ENCODE peak calls at places on chromosomes 13 and 19, in four cellular contexts. One of them, this sample, is unnamed.

GRCh38 chr19:13165091-13165997 is 15.1 kb downstream of the IER2 start:
- DNase-seq in Right ventricle myocardium superior: no peak
- DNase-seq in tibial nerve: no peak
- DNase-seq in HFFc6: no peak
- DNase-seq in this sample: no peak

GRCh38 chr19:1787116-1787515 is 25.0 kb downstream of the ATP8B3 start:
- DNase-seq in Right ventricle myocardium superior: no peak
- DNase-seq in tibial nerve: no peak
- DNase-seq in HFFc6: no peak
- DNase-seq in this sample: no peak

GRCh38 chr13:42969558-42970172 is 22.4 kb downstream of the EPSTI1 start:
- DNase-seq in Right ventricle myocardium superior: peak; percentile 87
- DNase-seq in tibial nerve: peak; percentile 81
- DNase-seq in HFFc6: peak; percentile 68
- DNase-seq in this sample: peak; percentile 87

GRCh38 chr13:26624572-26624971 is 67.1 kb downstream of the WASF3 start:
- DNase-seq in Right ventricle myocardium superior: no peak
- DNase-seq in tibial nerve: no peak
- DNase-seq in HFFc6: no peak
- DNase-seq in this sample: no peak

GRCh38 chr13:52615817-52616216 is 26.4 kb upstream of the HNRNPA1L2 start:
- DNase-seq in Right ventricle myocardium superior: no peak
- DNase-seq in tibial nerve: no peak
- DNase-seq in HFFc6: no peak
- DNase-seq in this sample: no peak

GRCh38 chr19:40607311-40607871 is 6.2 kb downstream of the LTBP4 start:
- DNase-seq in Right ventricle myocardium superior: peak; percentile 59
- DNase-seq in tibial nerve: no peak
- DNase-seq in HFFc6: no peak
- DNase-seq in this sample: peak; percentile 58

GRCh38 chr19:18741566-18742121 is 49.5 kb downstream of the COMP start:
- DNase-seq in Right ventricle myocardium superior: peak; percentile 61
- DNase-seq in tibial nerve: no peak
- DNase-seq in HFFc6: no peak
- DNase-seq in this sample: no peak

GRCh38 chr13:110617326-110618072 is 2.2 kb downstream of the NAXD start:
- DNase-seq in Right ventricle myocardium superior: no peak
- DNase-seq in tibial nerve: peak; percentile 35
- DNase-seq in HFFc6: peak; percentile 24
- DNase-seq in this sample: no peak

GRCh38 chr19:45114116-45114515 is 21.1 kb downstream of the PPP1R37 start:
- DNase-seq in Right ventricle myocardium superior: no peak
- DNase-seq in tibial nerve: no peak
- DNase-seq in HFFc6: no peak
- DNase-seq in this sample: no peak

GRCh38 chr13:94192576-94192975 is 286.9 kb downstream of the DCT start:
- DNase-seq in Right ventricle myocardium superior: no peak
- DNase-seq in tibial nerve: peak; percentile 30
- DNase-seq in HFFc6: peak; percentile 19
- DNase-seq in this sample: no peak

GRCh38 chr19:18479964-18480723 is 41.7 kb downstream of the ELL start:
- DNase-seq in Right ventricle myocardium superior: peak; percentile 85
- DNase-seq in tibial nerve: peak; percentile 84
- DNase-seq in HFFc6: peak; percentile 70
- DNase-seq in this sample: peak; percentile 82

GRCh38 chr13:21010621-21011020 is 50.8 kb downstream of the LATS2 start:
- DNase-seq in Right ventricle myocardium superior: no peak
- DNase-seq in tibial nerve: no peak
- DNase-seq in HFFc6: no peak
- DNase-seq in this sample: no peak

GRCh38 chr19:53394974-53395839 is at the start of gene ZNF765:
- DNase-seq in Right ventricle myocardium superior: peak; percentile 97
- DNase-seq in tibial nerve: peak; percentile 96
- DNase-seq in HFFc6: peak; percentile 87
- DNase-seq in this sample: peak; percentile 97